ENCODE peak calls at places on chromosome 10, in eight cellular contexts. G is activated T-cell treated with anti-CD3 and anti-CD28 coated beads, Interleukin-2, amount 50 U/mL, for 1 hour; N is stimulated activated CD8-positive, alpha-beta memory T cell treated with anti-CD3 and anti-CD28 coated beads, Interleukin-4, amount 100 ng/mL, for 48 hours; O is cardiac fibroblast; K is NCI-H1092; E is T-helper 9 cell; S is activated CD8-positive, alpha-beta memory T cell treated with anti-CD3 and anti-CD28 coated beads for 24 hours; V is T-helper 1 cell. W is an unnamed sample.

GRCh38 chr10:43965033-43965917 is 316.6 kb upstream of the ZNF32 start:
- DNase-seq in G (no peak), K (no peak), O (peak), N (peak), E (no peak), V (no peak), S (no peak), W (no peak)

GRCh38 chr10:19331164-19331563 is 282.6 kb downstream of the MALRD1 start:
- DNase-seq in G (no peak), K (no peak), S (no peak), V (no peak), E (no peak), N (no peak), O (no peak), W (no peak)

GRCh38 chr10:124612611-124613498 is 131.3 kb downstream of the FAM53B start:
- DNase-seq in V (no peak), K (no peak), E (no peak), G (peak), N (peak), S (no peak), O (peak), W (no peak)

GRCh38 chr10:73232887-73233286 is 14.2 kb downstream of the DNAJC9 start:
- DNase-seq in O (no peak), S (no peak), N (no peak), K (no peak), G (no peak), V (no peak), E (no peak), W (no peak)

GRCh38 chr10:86261933-86262665 is 104.5 kb downstream of the GRID1 start:
- DNase-seq in E (no peak), N (no peak), K (peak), V (no peak), S (peak), G (no peak), O (no peak), W (no peak)

GRCh38 chr10:130012129-130012528 is 48.1 kb upstream of the EBF3 start:
- DNase-seq in S (no peak), E (no peak), V (no peak), O (no peak), K (no peak), G (no peak), N (peak), W (no peak)

GRCh38 chr10:22218448-22218847 is 633 bp upstream of the EBLN1 start:
- DNase-seq in S (no peak), V (no peak), K (no peak), N (no peak), E (no peak), O (no peak), G (no peak), W (no peak)

GRCh38 chr10:99834410-99834809 is 52.0 kb downstream of the ABCC2 start:
- DNase-seq in S (no peak), E (no peak), V (no peak), G (no peak), K (no peak), O (no peak), N (no peak), W (no peak)

GRCh38 chr10:22103701-22104100 is 100.2 kb upstream of the DNAJC1 start:
- DNase-seq in O (peak), E (no peak), V (no peak), S (no peak), N (no peak), G (no peak), K (no peak), W (no peak)

GRCh38 chr10:119120875-119121274 is 17.0 kb downstream of the DENND10 start:
- DNase-seq in O (no peak), G (no peak), N (no peak), V (no peak), S (no peak), E (no peak), K (no peak), W (no peak)

GRCh38 chr10:118669020-118669766 is 73.7 kb upstream of the PRLHR start:
- DNase-seq in S (no peak), V (no peak), N (no peak), K (no peak), G (no peak), E (no peak), O (peak), W (no peak)

GRCh38 chr10:102775201-102775972 is 31.6 kb downstream of the WBP1L start:
- DNase-seq in G (no peak), K (no peak), V (no peak), O (peak), S (no peak), N (no peak), E (no peak), W (no peak)

GRCh38 chr10:90222939-90223338 is 521.5 kb downstream of the KIF20B start:
- DNase-seq in G (no peak), K (no peak), V (no peak), S (no peak), O (no peak), E (no peak), N (no peak), W (no peak)

GRCh38 chr10:80468806-80469421 is 14.8 kb downstream of the TSPAN14 start:
- DNase-seq in V (no peak), K (no peak), N (peak), E (no peak), O (no peak), S (peak), G (peak), W (no peak)

GRCh38 chr10:22978918-22979317 is 51.1 kb downstream of the ARMC3 start:
- DNase-seq in G (no peak), E (no peak), S (no peak), O (no peak), V (no peak), K (no peak), N (no peak), W (no peak)

GRCh38 chr10:124033887-124034218 is 59.5 kb downstream of the CHST15 start:
- DNase-seq in V (no peak), G (no peak), S (no peak), K (no peak), E (no peak), N (no peak), O (peak), W (no peak)

GRCh38 chr10:102327641-102328040 is 67.9 kb upstream of the NFKB2 start:
- DNase-seq in V (no peak), S (no peak), K (no peak), G (no peak), N (no peak), O (no peak), E (no peak), W (no peak)

GRCh38 chr10:58898854-58899573 is 277.4 kb upstream of the PHYHIPL start:
- DNase-seq in E (no peak), V (no peak), S (no peak), G (no peak), N (no peak), O (no peak), K (no peak), W (no peak)

GRCh38 chr10:95860486-95861040 is 47.2 kb upstream of the CC2D2B start:
- DNase-seq in E (no peak), K (no peak), S (no peak), O (peak), N (no peak), G (no peak), V (no peak), W (no peak)

GRCh38 chr10:102480396-102480795 is 22.1 kb downstream of the ACTR1A start:
- DNase-seq in K (no peak), G (no peak), O (no peak), E (no peak), N (no peak), V (no peak), S (no peak), W (no peak)

GRCh38 chr10:3680186-3680585 is 104.8 kb downstream of the KLF6 start:
- DNase-seq in V (no peak), K (no peak), G (no peak), E (no peak), S (no peak), N (no peak), O (no peak), W (no peak)

GRCh38 chr10:78971094-78971682 is 97.6 kb upstream of the ZMIZ1 start:
- DNase-seq in O (no peak), K (no peak), G (no peak), S (no peak), N (no peak), E (no peak), V (no peak), W (no peak)

GRCh38 chr10:3549118-3549517 is 235.9 kb downstream of the KLF6 start:
- DNase-seq in O (no peak), V (no peak), S (no peak), G (no peak), E (no peak), N (no peak), K (no peak), W (no peak)

GRCh38 chr10:119197921-119198320 is 9.4 kb upstream of the GRK5 start:
- DNase-seq in V (no peak), S (no peak), K (no peak), O (peak), N (no peak), G (no peak), E (no peak), W (no peak)

GRCh38 chr10:84138478-84139125 is 707 bp upstream of the GHITM start:
- DNase-seq in O (no peak), K (no peak), G (peak), E (peak), V (no peak), N (peak), S (peak), W (no peak)

GRCh38 chr10:126016156-126016805 is 119.9 kb downstream of the FANK1 start:
- DNase-seq in E (no peak), V (no peak), S (no peak), N (no peak), G (no peak), O (no peak), K (no peak), W (no peak)

GRCh38 chr10:37777056-37777455 is 80.4 kb downstream of the ZNF248 start:
- DNase-seq in N (no peak), K (no peak), O (no peak), G (no peak), S (no peak), V (no peak), E (no peak), W (no peak)